ENCODE peak calls at places on chromosomes 3 and 15, in ten cellular contexts. A is fibroblast of mammary gland; C is 8988T; J is stimulated activated CD8-positive, alpha-beta memory T cell treated with anti-CD3 and anti-CD28 coated beads, Interleukin-15, amount 100 ng/mL, for 4 hours; D is CD4-positive, alpha-beta memory T cell; L is A549; E is pancreas; Y is EL; W is GM20000; X is iris pigment epithelial cell. Z is an unnamed sample.

GRCh38 chr15:100167884-100168375 is 173.8 kb downstream of the ADAMTS17 start:
- DNase-seq in A (no peak), C (no peak), J (no peak), D (no peak), L (no peak), E (no peak), Y (no peak), W (no peak), X (no peak), Z (no peak)

GRCh38 chr15:23629234-23629805 is 18.3 kb downstream of the MAGEL2 start:
- DNase-seq in A (peak; percentile 2), C (no peak), J (no peak), D (no peak), L (no peak), E (no peak), Y (no peak), W (no peak), X (peak; percentile 24), Z (no peak)

GRCh38 chr15:48976444-48977088 is 12.8 kb upstream of the SHC4 start:
- DNase-seq in A (no peak), C (no peak), J (no peak), D (no peak), L (no peak), E (no peak), Y (no peak), W (no peak), X (no peak), Z (no peak)

GRCh38 chr15:31400222-31400927 is 73.7 kb downstream of the KLF13 start:
- DNase-seq in A (peak; percentile 32), C (no peak), J (no peak), D (no peak), L (no peak), E (no peak), Y (no peak), W (peak; percentile 9), X (no peak), Z (peak; percentile 31)

GRCh38 chr3:187943677-187944390 is 198.6 kb upstream of the BCL6 start:
- DNase-seq in A (peak; percentile 38), C (no peak), J (no peak), D (no peak), L (peak; percentile 81), E (no peak), Y (no peak), W (no peak), X (peak; percentile 58), Z (peak; percentile 49)

GRCh38 chr3:161420746-161421145 is 49.4 kb upstream of the SPTSSB start:
- DNase-seq in A (no peak), C (no peak), J (no peak), D (no peak), L (peak; percentile 66), E (no peak), Y (no peak), W (no peak), X (peak; percentile 35), Z (peak; percentile 76)

GRCh38 chr3:24410861-24411260 is 83.8 kb downstream of the THRB start:
- DNase-seq in A (no peak), C (no peak), J (no peak), D (no peak), L (no peak), E (no peak), Y (no peak), W (no peak), X (no peak), Z (no peak)

GRCh38 chr15:37289109-37289765 is 188.9 kb upstream of the MEIS2 start:
- DNase-seq in A (peak; percentile 27), C (no peak), J (no peak), D (no peak), L (peak; percentile 1), E (no peak), Y (peak; percentile 33), W (no peak), X (peak; percentile 4), Z (peak; percentile 40)

GRCh38 chr3:48715179-48715800 is 1.7 kb downstream of the IP6K2 start:
- DNase-seq in A (peak; percentile 56), C (no peak), J (no peak), D (no peak), L (peak; percentile 30), E (no peak), Y (peak; percentile 50), W (no peak), X (peak; percentile 70), Z (peak; percentile 51)

GRCh38 chr3:172201136-172201989 is 162.0 kb downstream of the FNDC3B start:
- DNase-seq in A (peak; percentile 93), C (no peak), J (no peak), D (no peak), L (peak; percentile 46), E (peak; percentile 50), Y (peak; percentile 79), W (no peak), X (peak; percentile 87), Z (peak; percentile 93)

GRCh38 chr15:59594493-59594942 is 17.1 kb upstream of the GCNT3 start:
- DNase-seq in A (peak; percentile 72), C (no peak), J (no peak), D (no peak), L (peak; percentile 98), E (peak; percentile 9), Y (peak; percentile 63), W (no peak), X (peak; percentile 97), Z (peak; percentile 63)

GRCh38 chr3:32467333-32468070 is 35.1 kb downstream of the CMTM6 start:
- DNase-seq in A (peak; percentile 57), C (peak; percentile 94), J (peak; percentile 45), D (peak; percentile 75), L (peak; percentile 64), E (peak; percentile 63), Y (peak; percentile 61), W (peak; percentile 86), X (peak; percentile 60), Z (peak; percentile 91)

GRCh38 chr3:112963683-112964082 is 11.2 kb downstream of the CD200R1 start:
- DNase-seq in A (no peak), C (no peak), J (no peak), D (no peak), L (no peak), E (no peak), Y (no peak), W (no peak), X (no peak), Z (no peak)

GRCh38 chr3:127337911-127338531 is 50.2 kb upstream of the PRR20G start:
- DNase-seq in A (no peak), C (no peak), J (no peak), D (no peak), L (no peak), E (no peak), Y (no peak), W (no peak), X (no peak), Z (no peak)

GRCh38 chr15:71055461-71055860 is 59.8 kb upstream of the THSD4 start:
- DNase-seq in A (peak; percentile 67), C (no peak), J (no peak), D (no peak), L (peak; percentile 55), E (no peak), Y (peak; percentile 38), W (no peak), X (peak; percentile 80), Z (no peak)

GRCh38 chr3:67901681-67902080 is 247.3 kb upstream of the SUCLG2 start:
- DNase-seq in A (no peak), C (no peak), J (no peak), D (peak; percentile 11), L (no peak), E (no peak), Y (no peak), W (no peak), X (no peak), Z (no peak)

GRCh38 chr3:178291555-178291954 is 244.7 kb upstream of the KCNMB2 start:
- DNase-seq in A (no peak), C (no peak), J (no peak), D (no peak), L (no peak), E (no peak), Y (no peak), W (no peak), X (no peak), Z (no peak)

GRCh38 chr3:159032311-159032710 is 230.5 kb downstream of the MFSD1 start:
- DNase-seq in A (peak; percentile 49), C (no peak), J (no peak), D (no peak), L (no peak), E (no peak), Y (peak; percentile 38), W (no peak), X (peak; percentile 55), Z (no peak)

GRCh38 chr15:75928680-75929608 is 25.3 kb downstream of the FBXO22 start:
- DNase-seq in A (no peak), C (no peak), J (no peak), D (no peak), L (peak; percentile 75), E (peak; percentile 34), Y (peak; percentile 8), W (no peak), X (peak; percentile 28), Z (peak; percentile 47)

GRCh38 chr3:189772584-189772983 is 141.4 kb downstream of the TP63 start:
- DNase-seq in A (peak; percentile 11), C (no peak), J (no peak), D (no peak), L (peak; percentile 16), E (no peak), Y (peak; percentile 29), W (no peak), X (no peak), Z (peak; percentile 38)

GRCh38 chr15:66760968-66761722 is 59.1 kb downstream of the SMAD6 start:
- DNase-seq in A (no peak), C (no peak), J (no peak), D (no peak), L (no peak), E (no peak), Y (no peak), W (no peak), X (no peak), Z (no peak)

GRCh38 chr3:114809668-114810413 is 337.2 kb downstream of the ZBTB20 start:
- DNase-seq in A (peak; percentile 3), C (no peak), J (no peak), D (no peak), L (peak; percentile 11), E (no peak), Y (peak; percentile 6), W (peak; percentile 77), X (peak; percentile 71), Z (peak; percentile 24)